ENCODE peak calls at places on chromosomes 13 and 19, in five cellular contexts. R, X, P, F and Y are unnamed samples.

GRCh38 chr19:11426656-11427055 is 7.5 kb upstream of the RGL3 start:
- DNase-seq in R (no peak), X (no peak), P (no peak), F (no peak), Y (no peak)

GRCh38 chr19:6248341-6248740 is 31.4 kb downstream of the MLLT1 start:
- DNase-seq in R (no peak), X (no peak), P (no peak), F (no peak), Y (no peak)

GRCh38 chr19:13102666-13103584 is at the start of gene LYL1:
- DNase-seq in R (no peak), X (no peak), P (peak; percentile 97), F (peak; percentile 91), Y (peak; percentile 91)

GRCh38 chr19:15418112-15418587 is 638 bp downstream of the AKAP8L start:
- DNase-seq in R (no peak), X (no peak), P (no peak), F (peak; percentile 37), Y (no peak)

GRCh38 chr13:103386341-103386740 is 320.1 kb upstream of the SLC10A2 start:
- DNase-seq in R (no peak), X (no peak), P (no peak), F (peak; percentile 5), Y (no peak)

GRCh38 chr13:59970847-59971246 is 192.9 kb downstream of the DIAPH3 start:
- DNase-seq in R (no peak), X (no peak), P (no peak), F (peak; percentile 7), Y (no peak)

GRCh38 chr19:38059897-38060296 is 152.9 kb downstream of the SIPA1L3 start:
- DNase-seq in R (peak; percentile 19), X (peak; percentile 32), P (no peak), F (no peak), Y (no peak)

GRCh38 chr13:110629735-110630134 is 14.4 kb downstream of the NAXD start:
- DNase-seq in R (no peak), X (no peak), P (no peak), F (no peak), Y (no peak)

GRCh38 chr13:26025771-26026170 is 26.0 kb downstream of the SHISA2 start:
- DNase-seq in R (no peak), X (no peak), P (no peak), F (no peak), Y (no peak)

GRCh38 chr13:40333238-40333637 is 333.2 kb downstream of the FOXO1 start:
- DNase-seq in R (no peak), X (peak; percentile 10), P (no peak), F (peak; percentile 41), Y (no peak)

GRCh38 chr19:13036366-13036976 is 41.2 kb downstream of the NFIX start:
- DNase-seq in R (no peak), X (no peak), P (no peak), F (no peak), Y (no peak)

GRCh38 chr13:79307433-79307861 is 98.6 kb downstream of the RBM26 start:
- DNase-seq in R (no peak), X (no peak), P (no peak), F (no peak), Y (no peak)

GRCh38 chr13:32001392-32001768 is 30.2 kb upstream of the FRY start:
- DNase-seq in R (peak; percentile 6), X (no peak), P (no peak), F (peak; percentile 58), Y (peak; percentile 11)

GRCh38 chr19:13363235-13363634 is 143.0 kb downstream of the CACNA1A start:
- DNase-seq in R (no peak), X (no peak), P (no peak), F (no peak), Y (no peak)

GRCh38 chr13:28606466-28606865 is 52.5 kb upstream of the POMP start:
- DNase-seq in R (no peak), X (no peak), P (no peak), F (no peak), Y (no peak)

GRCh38 chr19:34181111-34181864 is 9.0 kb downstream of the LSM14A start:
- DNase-seq in R (no peak), X (no peak), P (no peak), F (no peak), Y (no peak)

GRCh38 chr13:113489549-113490495 is 689 bp downstream of the DCUN1D2 start:
- DNase-seq in R (peak; percentile 33), X (no peak), P (no peak), F (peak; percentile 33), Y (peak; percentile 50)

GRCh38 chr19:58097349-58097748 is 682 bp downstream of the ZSCAN18 start:
- DNase-seq in R (no peak), X (no peak), P (no peak), F (no peak), Y (no peak)

GRCh38 chr13:105139380-105140285 is 1395.8 kb downstream of the EFNB2 start:
- DNase-seq in R (peak; percentile 66), X (no peak), P (peak; percentile 84), F (peak; percentile 19), Y (peak; percentile 69)

GRCh38 chr13:112714772-112715569 is 25.1 kb downstream of the ATP11A start:
- DNase-seq in R (no peak), X (no peak), P (peak; percentile 45), F (no peak), Y (no peak)

GRCh38 chr13:88000239-88000638 is 329.1 kb downstream of the SLITRK5 start:
- DNase-seq in R (no peak), X (no peak), P (no peak), F (no peak), Y (no peak)

GRCh38 chr13:73751290-73751689 is 382.9 kb downstream of the KLF12 start:
- DNase-seq in R (no peak), X (no peak), P (no peak), F (no peak), Y (no peak)

GRCh38 chr19:19602713-19603320 is 15.7 kb downstream of the PBX4 start:
- DNase-seq in R (no peak), X (no peak), P (no peak), F (no peak), Y (no peak)

GRCh38 chr19:40116075-40116474 is 25.3 kb upstream of the ZNF780A start:
- DNase-seq in R (no peak), X (no peak), P (no peak), F (no peak), Y (no peak)

GRCh38 chr13:51861728-51862300 is at the start of gene CCDC70:
- DNase-seq in R (no peak), X (no peak), P (no peak), F (no peak), Y (no peak)

GRCh38 chr19:39557791-39558622 is 18.0 kb upstream of the EID2 start:
- DNase-seq in R (no peak), X (peak; percentile 30), P (no peak), F (no peak), Y (peak; percentile 35)

GRCh38 chr19:28493881-28494280 is 719.1 kb downstream of the UQCRFS1 start:
- DNase-seq in R (no peak), X (no peak), P (peak; percentile 20), F (no peak), Y (no peak)

GRCh38 chr13:31909889-31910551 is 121.6 kb upstream of the FRY start:
- DNase-seq in R (peak; percentile 55), X (peak; percentile 47), P (no peak), F (peak; percentile 76), Y (no peak)

GRCh38 chr13:23670793-23671192 is 100.6 kb downstream of the TNFRSF19 start:
- DNase-seq in R (no peak), X (no peak), P (no peak), F (no peak), Y (no peak)

GRCh38 chr13:27171244-27171829 is at the start of gene USP12:
- DNase-seq in R (no peak), X (peak; percentile 5), P (no peak), F (peak; percentile 24), Y (peak; percentile 53)

GRCh38 chr19:19643158-19644053 is at the start of gene GMIP:
- DNase-seq in R (peak; percentile 91), X (peak; percentile 66), P (peak; percentile 98), F (peak; percentile 72), Y (peak; percentile 88)

GRCh38 chr19:14022469-14022868 is 5.5 kb upstream of the RLN3 start:
- DNase-seq in R (no peak), X (no peak), P (no peak), F (no peak), Y (no peak)

GRCh38 chr13:42218576-42218975 is 53.4 kb upstream of the AKAP11 start:
- DNase-seq in R (no peak), X (no peak), P (no peak), F (no peak), Y (no peak)

GRCh38 chr13:111474136-111475002 is 153.9 kb downstream of the TEX29 start:
- DNase-seq in R (no peak), X (no peak), P (no peak), F (no peak), Y (peak; percentile 17)

DNA sequence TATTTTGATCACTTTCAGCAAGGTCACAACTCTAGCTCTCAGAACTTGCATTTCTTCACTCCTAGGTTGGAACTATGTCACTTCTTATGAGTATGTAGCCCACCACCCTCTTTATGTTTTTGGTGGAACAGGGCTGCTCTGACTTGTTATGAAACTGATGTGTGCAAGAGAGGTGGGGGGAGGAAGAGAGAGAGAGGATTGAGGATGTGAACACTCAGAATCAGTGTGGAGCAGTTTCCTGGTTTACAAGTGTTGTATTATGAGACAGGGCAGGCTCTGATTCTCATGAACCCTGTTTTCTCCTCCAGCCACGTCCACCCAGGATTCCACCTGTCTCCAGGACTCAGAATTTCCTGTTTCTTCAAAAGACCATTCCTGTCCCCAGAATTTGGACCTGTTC is 16.1 kb downstream of the ZNF317 start:
- DNase-seq in R (no peak), X (no peak), P (no peak), F (no peak), Y (no peak)
- H3K36me3 ChIP-seq in R (peaks cover 80% of the 10 kb centered on the region), X (peaks cover 25% of the 10 kb centered on the region), P (peaks cover 98% of the 10 kb centered on the region), F (peaks cover 87% of the 10 kb centered on the region), Y (peaks cover 51% of the 10 kb centered on the region)

GRCh38 chr13:43785681-43786471 is 896 bp downstream of the ENOX1 start:
- DNase-seq in R (no peak), X (peak; percentile 85), P (peak; percentile 78), F (peak; percentile 88), Y (peak; percentile 40)

GRCh38 chr13:43786472-43786765 is 353 bp downstream of the ENOX1 start:
- DNase-seq in R (no peak), X (no peak), P (no peak), F (no peak), Y (no peak)

GRCh38 chr13:43787518-43787891 is 733 bp upstream of the ENOX1 start:
- DNase-seq in R (no peak), X (no peak), P (no peak), F (no peak), Y (no peak)

GRCh38 chr13:43786766-43787517 is at the start of gene ENOX1:
- DNase-seq in R (no peak), X (peak; percentile 62), P (peak; percentile 77), F (peak; percentile 67), Y (peak; percentile 70)

GRCh38 chr13:43787998-43788397 is 1.2 kb upstream of the ENOX1 start:
- DNase-seq in R (no peak), X (no peak), P (no peak), F (no peak), Y (no peak)
- H3K27me3 ChIP-seq in R (peaks cover 7% of the 10 kb centered on the region), X (no peaks in the 10 kb centered on the region), P (peaks cover 53% of the 10 kb centered on the region), F (no peaks in the 10 kb centered on the region), Y (no peaks in the 10 kb centered on the region)

GRCh38 chr19:52227196-52227940 is 37.5 kb downstream of the PPP2R1A start:
- DNase-seq in R (no peak), X (no peak), P (no peak), F (no peak), Y (no peak)
- H3K36me3 ChIP-seq in R (peaks cover 54% of the 10 kb centered on the region), X (peaks cover 18% of the 10 kb centered on the region), P (peaks cover 89% of the 10 kb centered on the region), F (peaks cover 76% of the 10 kb centered on the region), Y (peaks cover 29% of the 10 kb centered on the region)

GRCh38 chr13:45702869-45703391 is 810 bp downstream of the CBY2 start:
- DNase-seq in R (no peak), X (no peak), P (no peak), F (no peak), Y (no peak)
- H3K27me3 ChIP-seq in R (no peaks in the 10 kb centered on the region), X (no peaks in the 10 kb centered on the region), P (no peaks in the 10 kb centered on the region), F (no peaks in the 10 kb centered on the region), Y (no peaks in the 10 kb centered on the region)